ENCODE peak calls at places on chromosomes 7 and 10, in six cellular contexts. I is ascending aorta; N is choroid plexus epithelial cell; R is A549; B is CD8-positive, alpha-beta T cell; F is Caco-2. K is an unnamed sample.

GRCh38 chr10:14415676-14416307 is 85.1 kb upstream of the FRMD4A start:
- DNase-seq in I (no peak), N (no peak), R (no peak), B (no peak), F (no peak), K (no peak)

GRCh38 chr7:131363719-131364118 is 36.0 kb downstream of the MKLN1 start:
- DNase-seq in I (no peak), N (no peak), R (no peak), B (no peak), F (no peak), K (peak)

GRCh38 chr10:31004611-31005193 is 27.0 kb downstream of the ZNF438 start:
- DNase-seq in I (no peak), N (peak), R (no peak), B (no peak), F (no peak), K (peak)

GRCh38 chr7:106657085-106657991 is 3.6 kb downstream of the CCDC71L start:
- DNase-seq in I (no peak), N (peak), R (no peak), B (no peak), F (no peak), K (peak)

GRCh38 chr10:126469692-126470091 is 81.4 kb upstream of the ADAM12 start:
- DNase-seq in I (no peak), N (no peak), R (no peak), B (no peak), F (no peak), K (no peak)

GRCh38 chr7:50962962-50963374 is 180.3 kb upstream of the GRB10 start:
- DNase-seq in I (no peak), N (peak), R (peak), B (no peak), F (no peak), K (peak)

GRCh38 chr10:127577878-127578627 is 28.9 kb downstream of the NPS start:
- DNase-seq in I (no peak), N (no peak), R (no peak), B (no peak), F (no peak), K (no peak)

GRCh38 chr7:135330088-135330487 is 96.5 kb downstream of the STRA8 start:
- DNase-seq in I (no peak), N (no peak), R (no peak), B (no peak), F (no peak), K (no peak)

GRCh38 chr10:926075-926698 is 5.3 kb downstream of the LARP4B start:
- DNase-seq in I (no peak), N (no peak), R (no peak), B (no peak), F (no peak), K (no peak)

GRCh38 chr10:34113504-34114225 is 701.4 kb downstream of the PARD3 start:
- DNase-seq in I (no peak), N (no peak), R (no peak), B (no peak), F (no peak), K (no peak)

GRCh38 chr7:149232362-149232761 is 7.1 kb upstream of the ZNF212 start:
- DNase-seq in I (no peak), N (no peak), R (no peak), B (no peak), F (no peak), K (no peak)

GRCh38 chr10:118610577-118610976 is 15.1 kb upstream of the PRLHR start:
- DNase-seq in I (no peak), N (no peak), R (no peak), B (no peak), F (no peak), K (no peak)

GRCh38 chr10:132518572-132519381 is 18.8 kb upstream of the INPP5A start:
- DNase-seq in I (no peak), N (peak), R (no peak), B (peak), F (peak), K (peak)

GRCh38 chr7:132161231-132161915 is 414.9 kb downstream of the PLXNA4 start:
- DNase-seq in I (no peak), N (peak), R (no peak), B (no peak), F (no peak), K (no peak)

GRCh38 chr10:11610855-11611247 is 599 bp downstream of the USP6NL start:
- DNase-seq in I (no peak), N (peak), R (peak), B (peak), F (peak), K (peak)
- H3K4me3 ChIP-seq in I (peak), N (peak), R (peak), B (peak), F (peak), K (peak)

GRCh38 chr7:155374276-155375252 is 76.9 kb downstream of the INSIG1 start:
- DNase-seq in I (no peak), N (no peak), R (no peak), B (no peak), F (no peak), K (no peak)
- H3K4me3 ChIP-seq in I (peak), N (no peak), R (no peak), B (no peak), F (peak), K (no peak)

GRCh38 chr10:80078448-80079311 is at the start of gene TMEM254:
- DNase-seq in I (peak), N (peak), R (peak), B (peak), F (peak), K (peak)

GRCh38 chr10:80077869-80078447 is 507 bp upstream of the TMEM254 start:
- DNase-seq in I (no peak), N (no peak), R (no peak), B (no peak), F (no peak), K (no peak)

GRCh38 chr10:80081801-80082750 is 3.6 kb downstream of the TMEM254 start:
- DNase-seq in I (no peak), N (peak), R (no peak), B (no peak), F (peak), K (peak)

GRCh38 chr10:80081026-80081425 is 2.6 kb downstream of the TMEM254 start:
- DNase-seq in I (no peak), N (no peak), R (no peak), B (no peak), F (no peak), K (no peak)

GRCh38 chr10:80079312-80079613 is 798 bp downstream of the TMEM254 start:
- DNase-seq in I (no peak), N (no peak), R (no peak), B (no peak), F (no peak), K (no peak)
- H3K4me3 ChIP-seq in I (peak), N (peak), R (peak), B (peak), F (peak), K (peak)

GRCh38 chr7:19107142-19107391 is 10.4 kb downstream of the TWIST1 start:
- DNase-seq in I (no peak), N (no peak), R (no peak), B (no peak), F (no peak), K (no peak)
- H3K4me3 ChIP-seq in I (peak), N (peak), R (no peak), B (no peak), F (no peak), K (peak)

DNA sequence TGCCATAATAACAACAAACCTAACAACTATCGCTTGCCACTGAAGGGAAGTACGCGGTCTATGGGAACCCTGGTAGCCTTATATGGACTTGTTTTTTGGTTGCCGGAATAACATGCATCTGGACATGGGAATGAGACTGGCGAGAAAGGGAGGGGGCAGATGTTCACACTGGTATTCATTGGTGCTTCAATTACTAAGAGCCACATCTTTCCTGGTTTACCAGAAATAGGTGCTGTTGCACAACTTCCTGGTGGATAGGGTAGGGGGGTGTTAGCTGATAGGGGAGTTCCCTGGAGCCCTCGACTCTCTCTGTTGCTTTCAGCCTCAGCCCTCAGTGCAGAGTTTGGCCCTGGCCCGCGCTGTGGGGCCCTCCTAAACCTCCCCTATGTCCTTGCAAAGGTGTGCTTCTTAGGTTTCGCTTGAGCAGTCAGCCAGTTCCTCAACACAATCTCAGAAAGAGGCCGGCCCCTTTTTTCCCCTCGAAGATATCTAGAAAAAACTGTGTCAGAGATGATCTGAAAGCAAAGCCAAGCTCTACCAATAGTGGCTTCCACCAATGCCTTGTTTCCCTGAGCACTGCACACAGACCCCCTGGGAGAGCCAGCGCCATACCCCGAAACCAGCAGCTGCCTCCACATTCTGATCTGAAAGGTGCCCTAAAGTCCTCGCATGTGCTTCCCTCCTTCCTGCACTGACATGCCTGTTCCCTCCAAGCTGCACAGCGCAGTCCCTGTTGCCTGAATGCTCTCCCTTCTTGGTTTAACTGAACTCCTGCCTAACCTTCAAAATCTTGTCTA is 13.5 kb downstream of the TBXAS1 start:
- DNase-seq in I (no peak), N (peak), R (no peak), B (no peak), F (no peak), K (peak)
- H3K4me3 ChIP-seq in I (no peak), N (no peak), R (no peak), B (no peak), F (no peak), K (no peak)

K was measured in fibroblast of villous mesenchyme.